ENCODE peak calls at places on chromosomes 3 and 15, in eight cellular contexts. M is fibroblast of the aortic adventitia, Z is HL-60, Q is AG09309, H is K562, G is AG10803, O is cardiac muscle cell, N is adrenal gland. I is an unnamed sample.

GRCh38 chr3:13584901-13585300 is 36.0 kb downstream of the FBLN2 start:
- DNase-seq in M (no peak), Z (no peak), Q (no peak), H (no peak), G (no peak), O (no peak), N (no peak), I (no peak)

GRCh38 chr15:57611938-57612337 is 20.2 kb downstream of the MYZAP start:
- DNase-seq in M (peak; percentile 37), Z (no peak), Q (no peak), H (no peak), G (peak; percentile 29), O (peak; percentile 39), N (peak; percentile 55), I (no peak)

GRCh38 chr3:190486201-190486865 is 27.6 kb upstream of the IL1RAP start:
- DNase-seq in M (no peak), Z (no peak), Q (no peak), H (no peak), G (peak; percentile 8), O (no peak), N (no peak), I (no peak)

GRCh38 chr3:4736284-4736861 is 242.9 kb upstream of the BHLHE40 start:
- DNase-seq in M (peak; percentile 27), Z (no peak), Q (no peak), H (no peak), G (peak; percentile 28), O (no peak), N (no peak), I (no peak)

GRCh38 chr3:64150527-64151238 is 74.6 kb downstream of the PRICKLE2 start:
- DNase-seq in M (peak; percentile 67), Z (no peak), Q (peak; percentile 53), H (no peak), G (peak; percentile 89), O (peak; percentile 28), N (no peak), I (peak; percentile 89)

GRCh38 chr3:123365450-123366143 is 83.3 kb downstream of the ADCY5 start:
- DNase-seq in M (no peak), Z (no peak), Q (no peak), H (peak; percentile 24), G (no peak), O (peak; percentile 49), N (no peak), I (no peak)

GRCh38 chr3:116038968-116039950 is 406.0 kb downstream of the LSAMP start:
- DNase-seq in M (peak; percentile 25), Z (peak; percentile 35), Q (no peak), H (peak; percentile 81), G (peak; percentile 67), O (no peak), N (no peak), I (no peak)

GRCh38 chr3:9732753-9733115 is 1.2 kb downstream of the BRPF1 start:
- DNase-seq in M (no peak), Z (no peak), Q (no peak), H (peak; percentile 18), G (peak; percentile 22), O (no peak), N (no peak), I (no peak)

GRCh38 chr3:138477801-138478200 is 43.4 kb downstream of the ESYT3 start:
- DNase-seq in M (no peak), Z (no peak), Q (no peak), H (no peak), G (no peak), O (no peak), N (no peak), I (no peak)

GRCh38 chr15:58852347-58852746 is 81.1 kb downstream of the SLTM start:
- DNase-seq in M (no peak), Z (no peak), Q (no peak), H (peak; percentile 18), G (no peak), O (no peak), N (no peak), I (no peak)
- TF ChIP-seq CTCF in M (no peak), Z (no peak), Q (peak; percentile 10), H (no peak), G (peak; percentile 29), O (peak; percentile 17), N (no peak), I (no peak)

DNA sequence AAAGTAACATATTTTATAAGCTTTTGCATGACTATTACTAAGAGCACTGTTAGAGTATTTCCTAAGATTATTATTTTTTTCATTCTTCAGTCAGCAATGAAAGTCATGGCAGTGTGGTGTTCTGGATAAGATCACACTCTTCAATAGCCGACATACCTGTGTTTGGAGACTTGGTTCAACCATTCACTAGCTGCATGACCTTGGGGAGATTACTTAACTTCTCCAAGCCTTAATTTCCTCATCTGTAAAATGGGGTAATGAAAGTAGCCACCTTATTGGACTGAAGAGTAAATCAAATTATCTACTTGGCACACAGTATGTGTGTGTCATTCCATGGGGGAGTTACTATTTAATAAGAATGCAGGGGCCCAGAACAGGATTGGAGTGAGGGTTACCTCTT is 24.5 kb upstream of the PCOLCE2 start:
- DNase-seq in M (peak; percentile 37), Z (no peak), Q (no peak), H (no peak), G (no peak), O (no peak), N (no peak), I (no peak)
- H3K4me3 ChIP-seq in M (no peak overlapping the region), Z (no peak overlapping the region), Q (no peak overlapping the region), H (no peak overlapping the region), G (no peak overlapping the region), O (no peak overlapping the region), N (no peak overlapping the region), I (no peak overlapping the region)

DNA sequence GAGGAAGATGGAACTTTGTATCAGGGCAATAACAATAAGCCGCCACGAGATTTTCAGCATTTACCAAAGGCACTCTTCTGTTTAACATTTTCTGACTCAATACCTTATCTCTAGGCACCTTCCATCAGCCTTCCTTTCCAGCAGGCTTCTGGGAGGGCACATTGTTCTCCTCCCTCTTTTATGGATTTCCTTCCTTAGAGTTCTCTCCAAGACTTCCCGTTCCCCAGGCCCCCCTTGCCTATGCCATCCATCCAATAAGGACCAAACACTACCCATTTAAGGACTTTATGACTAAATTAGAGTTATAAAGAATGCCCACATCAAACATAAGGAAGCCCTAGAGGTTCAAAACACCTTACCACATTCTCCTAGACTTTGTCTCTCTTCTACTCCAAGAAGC is 71.0 kb upstream of the ACP3 start:
- DNase-seq in M (no peak), Z (no peak), Q (no peak), H (no peak), G (no peak), O (no peak), N (no peak), I (no peak)
- TF ChIP-seq CTCF in M (no peak), Z (no peak), Q (no peak), H (no peak), G (no peak), O (no peak), N (no peak), I (no peak)

GRCh38 chr3:117534138-117534537 is 824.6 kb downstream of the TUSC7 start:
- DNase-seq in M (no peak), Z (no peak), Q (no peak), H (no peak), G (no peak), O (no peak), N (no peak), I (no peak)

GRCh38 chr3:117537949-117538348 is 828.4 kb downstream of the TUSC7 start:
- DNase-seq in M (no peak), Z (no peak), Q (no peak), H (no peak), G (no peak), O (no peak), N (no peak), I (no peak)

GRCh38 chr3:117545484-117545883 is 835.9 kb downstream of the TUSC7 start:
- DNase-seq in M (no peak), Z (no peak), Q (no peak), H (no peak), G (no peak), O (no peak), N (no peak), I (no peak)

GRCh38 chr3:117540583-117540982 is 831.0 kb downstream of the TUSC7 start:
- DNase-seq in M (no peak), Z (no peak), Q (no peak), H (no peak), G (no peak), O (no peak), N (peak; percentile 35), I (no peak)

GRCh38 chr3:117539729-117540128 is 830.1 kb downstream of the TUSC7 start:
- DNase-seq in M (no peak), Z (no peak), Q (no peak), H (no peak), G (no peak), O (no peak), N (no peak), I (no peak)
- H3K4me3 ChIP-seq in M (no peak overlapping the region), Z (no peak overlapping the region), Q (no peak overlapping the region), H (no peak overlapping the region), G (no peak overlapping the region), O (no peak overlapping the region), N (no peak overlapping the region), I (no peak overlapping the region)

GRCh38 chr3:139718415-139718814 is 40.6 kb upstream of the NMNAT3 start:
- DNase-seq in M (peak; percentile 45), Z (no peak), Q (peak; percentile 8), H (peak; percentile 20), G (peak; percentile 35), O (peak; percentile 61), N (peak; percentile 26), I (no peak)
- TF ChIP-seq CTCF in M (peak; percentile 70), Z (no peak), Q (peak; percentile 68), H (peak; percentile 48), G (peak; percentile 65), O (peak; percentile 50), N (peak; percentile 27), I (peak; percentile 66)

GRCh38 chr3:58010562-58010961 is 2.3 kb downstream of the FLNB start:
- DNase-seq in M (no peak), Z (no peak), Q (no peak), H (no peak), G (peak; percentile 44), O (no peak), N (no peak), I (no peak)
- H3K4me3 ChIP-seq in M (peak overlapping the region; percentile 100), Z (no peak overlapping the region), Q (peak overlapping the region; percentile 98), H (no peak overlapping the region), G (peak overlapping the region; percentile 100), O (no peak overlapping the region), N (no peak overlapping the region), I (peak overlapping the region; percentile 100)

DNA sequence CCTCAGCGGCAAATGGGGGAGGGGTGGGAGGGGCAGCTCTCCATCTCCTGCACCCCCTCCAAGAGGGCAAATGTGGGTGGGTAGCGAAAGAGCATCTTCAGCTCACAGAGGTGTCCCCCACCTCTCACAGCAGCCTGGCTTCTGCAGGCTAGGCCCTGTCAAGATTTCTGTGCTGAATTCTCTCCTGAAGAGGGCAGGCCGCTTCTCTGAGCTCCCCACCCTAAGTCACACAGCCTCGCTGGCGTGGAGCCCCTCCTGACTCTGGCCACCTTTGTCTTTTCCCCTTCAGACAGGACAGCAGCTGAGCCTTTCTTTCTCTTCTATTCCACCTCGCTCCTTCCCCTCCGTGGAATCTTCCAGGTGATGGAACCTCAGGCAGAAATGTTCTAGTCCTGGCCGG is 26.3 kb upstream of the ADAMTS7 start:
- DNase-seq in M (no peak), Z (no peak), Q (no peak), H (no peak), G (no peak), O (no peak), N (no peak), I (no peak)
- TF ChIP-seq CTCF in M (no peak), Z (no peak), Q (no peak), H (no peak), G (no peak), O (no peak), N (no peak), I (no peak)